ENCODE peak calls at places on chromosomes 5 and 9, in seven cellular contexts. D is activated T-cell treated with anti-CD3 and anti-CD28 coated beads for 1 hour, I is DMS153, M is uterus, N is A549, V is AG08395, H is NCI-H524. Y is an unnamed sample.

GRCh38 chr9:81716409-81716808 is 27.1 kb upstream of the TLE1 start:
- DNase-seq in D (no peak), I (no peak), M (no peak), N (no peak), V (no peak), H (no peak), Y (no peak)

GRCh38 chr5:178340637-178341036 is 108.0 kb upstream of the PHYKPL start:
- DNase-seq in D (no peak), I (no peak), M (no peak), N (no peak), V (no peak), H (no peak), Y (no peak)

GRCh38 chr9:137973829-137974416 is 96.3 kb downstream of the CACNA1B start:
- DNase-seq in D (no peak), I (no peak), M (peak; percentile 4), N (no peak), V (no peak), H (no peak), Y (no peak)

GRCh38 chr5:96431376-96432244 is 1.4 kb downstream of the PCSK1 start:
- DNase-seq in D (no peak), I (peak; percentile 33), M (peak; percentile 20), N (no peak), V (peak; percentile 47), H (peak; percentile 70), Y (no peak)

GRCh38 chr5:34494111-34494755 is 161.9 kb upstream of the RAI14 start:
- DNase-seq in D (no peak), I (no peak), M (no peak), N (no peak), V (peak; percentile 77), H (no peak), Y (no peak)

GRCh38 chr9:93114169-93114983 is 18.4 kb downstream of the CARD19 start:
- DNase-seq in D (no peak), I (no peak), M (peak; percentile 13), N (no peak), V (no peak), H (no peak), Y (no peak)

GRCh38 chr5:92641031-92641962 is 939.7 kb downstream of the NR2F1-AS1 start:
- DNase-seq in D (no peak), I (peak; percentile 50), M (peak; percentile 13), N (peak; percentile 6), V (peak; percentile 14), H (no peak), Y (no peak)

GRCh38 chr5:127529904-127530682 is 12.7 kb downstream of the PRRC1 start:
- DNase-seq in D (no peak), I (no peak), M (no peak), N (no peak), V (no peak), H (no peak), Y (no peak)

GRCh38 chr9:78357165-78357873 is 60.4 kb downstream of the PSAT1 start:
- DNase-seq in D (no peak), I (no peak), M (no peak), N (no peak), V (no peak), H (no peak), Y (no peak)

GRCh38 chr9:92294297-92294676 is 790 bp upstream of the IARS1 start:
- DNase-seq in D (no peak), I (no peak), M (no peak), N (no peak), V (peak; percentile 6), H (peak; percentile 9), Y (no peak)

GRCh38 chr5:23289162-23289561 is 218.2 kb upstream of the PRDM9 start:
- DNase-seq in D (no peak), I (no peak), M (no peak), N (no peak), V (no peak), H (no peak), Y (no peak)

GRCh38 chr9:75265525-75265972 is 177.2 kb downstream of the OSTF1 start:
- DNase-seq in D (peak; percentile 26), I (no peak), M (no peak), N (peak; percentile 20), V (peak; percentile 48), H (peak; percentile 5), Y (no peak)

GRCh38 chr9:4832786-4833579 is 40.2 kb downstream of the RCL1 start:
- DNase-seq in D (no peak), I (no peak), M (no peak), N (peak; percentile 70), V (peak; percentile 85), H (no peak), Y (no peak)

GRCh38 chr5:10442581-10442980 is 902 bp downstream of the ROPN1L start:
- DNase-seq in D (no peak), I (no peak), M (no peak), N (no peak), V (peak; percentile 70), H (no peak), Y (no peak)

GRCh38 chr5:140855772-140856674 is at the start of gene PCDHA10:
- DNase-seq in D (no peak), I (no peak), M (no peak), N (no peak), V (no peak), H (no peak), Y (no peak)

GRCh38 chr9:131264231-131264630 is 12.1 kb downstream of the FAM78A start:
- DNase-seq in D (no peak), I (no peak), M (no peak), N (no peak), V (no peak), H (no peak), Y (no peak)

GRCh38 chr9:136626740-136627642 is 35.7 kb upstream of the EGFL7 start:
- DNase-seq in D (no peak), I (no peak), M (no peak), N (peak; percentile 57), V (no peak), H (no peak), Y (no peak)

GRCh38 chr9:87573841-87574342 is 76.2 kb downstream of the DAPK1 start:
- DNase-seq in D (no peak), I (no peak), M (no peak), N (no peak), V (peak; percentile 41), H (no peak), Y (no peak)

GRCh38 chr5:142290574-142291299 is 34.1 kb downstream of the SPRY4 start:
- DNase-seq in D (no peak), I (peak; percentile 77), M (no peak), N (no peak), V (peak; percentile 38), H (peak; percentile 88), Y (no peak)

GRCh38 chr5:11468334-11469039 is 435.8 kb downstream of the CTNND2 start:
- DNase-seq in D (no peak), I (no peak), M (no peak), N (no peak), V (no peak), H (no peak), Y (no peak)

GRCh38 chr5:80193421-80193820 is 62.4 kb downstream of the SERINC5 start:
- DNase-seq in D (no peak), I (no peak), M (no peak), N (no peak), V (no peak), H (no peak), Y (no peak)

GRCh38 chr9:87102131-87102530 is 154.8 kb upstream of the GAS1 start:
- DNase-seq in D (no peak), I (no peak), M (no peak), N (no peak), V (no peak), H (no peak), Y (no peak)

GRCh38 chr5:20323323-20323722 is 335.3 kb upstream of the CDH18 start:
- DNase-seq in D (no peak), I (no peak), M (no peak), N (no peak), V (no peak), H (no peak), Y (no peak)

GRCh38 chr5:123214193-123214592 is 125.2 kb downstream of the PRDM6 start:
- DNase-seq in D (no peak), I (no peak), M (no peak), N (no peak), V (no peak), H (no peak), Y (no peak)

GRCh38 chr5:141691867-141692532 is 10.0 kb upstream of the ARAP3 start:
- DNase-seq in D (peak; percentile 81), I (peak; percentile 7), M (peak; percentile 88), N (peak; percentile 71), V (peak; percentile 87), H (peak; percentile 43), Y (no peak)

GRCh38 chr9:129908846-129909245 is 73.6 kb downstream of the USP20 start:
- DNase-seq in D (no peak), I (no peak), M (no peak), N (no peak), V (no peak), H (no peak), Y (no peak)

GRCh38 chr9:8821910-8822666 is 1022.5 kb upstream of the DMAC1 start:
- DNase-seq in D (no peak), I (no peak), M (no peak), N (no peak), V (no peak), H (no peak), Y (no peak)

GRCh38 chr9:101495810-101496209 is 37.8 kb upstream of the RNF20 start:
- DNase-seq in D (no peak), I (no peak), M (no peak), N (no peak), V (no peak), H (no peak), Y (no peak)

GRCh38 chr5:170782438-170782837 is 1.1 kb upstream of the GABRP start:
- DNase-seq in D (no peak), I (peak; percentile 24), M (no peak), N (no peak), V (no peak), H (no peak), Y (no peak)

GRCh38 chr5:32707394-32707997 is 3.6 kb upstream of the NPR3 start:
- DNase-seq in D (no peak), I (no peak), M (no peak), N (peak; percentile 52), V (peak; percentile 30), H (no peak), Y (no peak)

GRCh38 chr9:38434365-38434764 is 10.1 kb upstream of the IGFBPL1 start:
- DNase-seq in D (no peak), I (no peak), M (no peak), N (no peak), V (no peak), H (no peak), Y (no peak)

GRCh38 chr9:113393281-113393680 is 7.8 kb downstream of the ALAD start:
- DNase-seq in D (no peak), I (no peak), M (no peak), N (no peak), V (no peak), H (no peak), Y (no peak)

GRCh38 chr9:124251605-124252366 is 6.0 kb upstream of the NEK6 start:
- DNase-seq in D (no peak), I (no peak), M (no peak), N (no peak), V (peak; percentile 29), H (no peak), Y (no peak)

GRCh38 chr9:79189511-79189924 is 382.2 kb upstream of the TLE4 start:
- DNase-seq in D (no peak), I (no peak), M (no peak), N (no peak), V (peak; percentile 49), H (no peak), Y (no peak)

Y was measured in cerebellar nuclear complex.